ENCODE peak calls at places on chromosomes 2 and 18, in five cellular contexts. S is astrocyte, E is neuronal stem cell, A is fibroblast of lung, L is Karpas-422. I is an unnamed sample.

GRCh38 chr2:148616696-148617095 is 27.9 kb upstream of the EPC2 start:
- DNase-seq in S (no peak), E (no peak), A (no peak), L (no peak), I (peak)

GRCh38 chr2:239195318-239195871 is 205.4 kb downstream of the HDAC4 start:
- DNase-seq in S (peak), E (no peak), A (peak), L (no peak), I (no peak)

GRCh38 chr2:65053199-65053598 is 3.0 kb upstream of the CEP68 start:
- DNase-seq in S (no peak), E (no peak), A (no peak), L (peak), I (no peak)

GRCh38 chr2:27954261-27954673 is 63.7 kb downstream of the BABAM2 start:
- DNase-seq in S (peak), E (no peak), A (peak), L (no peak), I (peak)

GRCh38 chr2:71190959-71191943 is 35.7 kb downstream of the PAIP2B start:
- DNase-seq in S (no peak), E (no peak), A (peak), L (peak), I (peak)

GRCh38 chr18:2337552-2338141 is 233.7 kb downstream of the METTL4 start:
- DNase-seq in S (no peak), E (no peak), A (no peak), L (peak), I (peak)

GRCh38 chr2:173205375-173205774 is 129.7 kb downstream of the MAP3K20 start:
- DNase-seq in S (no peak), E (no peak), A (no peak), L (no peak), I (no peak)

GRCh38 chr18:77061946-77062517 is 70.6 kb downstream of the MBP start:
- DNase-seq in S (no peak), E (no peak), A (no peak), L (peak), I (no peak)

GRCh38 chr18:57581301-57581934 is 5.1 kb downstream of the FECH start:
- DNase-seq in S (no peak), E (no peak), A (no peak), L (no peak), I (no peak)
- H2AFZ ChIP-seq in S (no peak), E (no peak), A (no peak), L (no peak), I (no peak)

DNA sequence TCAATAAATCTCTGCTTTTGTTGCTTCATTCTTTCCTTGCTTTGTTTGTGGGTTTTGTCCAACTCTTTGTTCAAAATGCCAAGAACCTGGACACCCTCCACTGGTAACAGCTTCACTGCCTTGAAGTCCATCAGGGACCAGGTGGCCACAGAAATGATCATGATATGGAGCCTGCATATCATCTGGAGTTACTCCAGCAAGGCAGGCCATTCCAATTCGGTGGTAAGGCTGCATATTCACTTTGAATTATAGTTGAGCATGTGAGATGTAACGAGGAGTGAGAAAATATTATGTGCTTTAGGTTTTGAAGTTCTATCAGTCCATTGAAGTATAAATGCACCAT is 26.3 kb upstream of the SPATA3 start:
- DNase-seq in S (no peak), E (no peak), A (no peak), L (no peak), I (no peak)
- H2AFZ ChIP-seq in S (no peak), E (peak), A (peak), L (peak), I (no peak)

DNA sequence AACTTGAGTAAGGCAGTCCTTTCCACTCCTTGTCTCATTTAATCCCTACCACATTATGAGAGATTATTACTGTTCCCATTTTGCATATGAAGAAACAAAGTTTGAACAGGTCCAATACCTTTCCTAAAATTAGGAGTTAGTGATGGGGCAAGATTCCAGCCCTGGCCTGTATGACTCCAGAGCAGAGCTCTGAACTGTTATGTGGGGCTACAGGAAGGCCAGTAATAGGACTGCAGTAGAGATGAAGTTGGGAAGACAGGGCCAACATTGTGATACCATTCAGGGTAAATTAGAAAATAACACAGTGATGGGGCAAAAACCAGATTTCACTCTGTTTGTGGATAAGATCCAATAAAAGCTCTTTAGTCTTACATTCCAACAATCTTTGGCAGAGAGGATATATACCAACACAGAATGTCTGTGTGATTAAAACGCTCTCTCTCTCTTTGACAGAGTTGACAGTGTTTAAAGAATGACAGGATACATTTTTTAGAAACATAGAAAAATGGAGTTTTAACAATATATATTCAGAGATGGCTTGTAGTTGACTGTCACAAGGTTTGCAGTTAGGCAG is 22.7 kb downstream of the KATNAL2 start:
- DNase-seq in S (no peak), E (no peak), A (no peak), L (no peak), I (no peak)
- H2AFZ ChIP-seq in S (no peak), E (no peak), A (no peak), L (no peak), I (no peak)

GRCh38 chr2:169546756-169547155 is 26.9 kb downstream of the FASTKD1 start:
- DNase-seq in S (no peak), E (no peak), A (no peak), L (no peak), I (no peak)
- H2AFZ ChIP-seq in S (no peak), E (no peak), A (no peak), L (no peak), I (no peak)

DNA sequence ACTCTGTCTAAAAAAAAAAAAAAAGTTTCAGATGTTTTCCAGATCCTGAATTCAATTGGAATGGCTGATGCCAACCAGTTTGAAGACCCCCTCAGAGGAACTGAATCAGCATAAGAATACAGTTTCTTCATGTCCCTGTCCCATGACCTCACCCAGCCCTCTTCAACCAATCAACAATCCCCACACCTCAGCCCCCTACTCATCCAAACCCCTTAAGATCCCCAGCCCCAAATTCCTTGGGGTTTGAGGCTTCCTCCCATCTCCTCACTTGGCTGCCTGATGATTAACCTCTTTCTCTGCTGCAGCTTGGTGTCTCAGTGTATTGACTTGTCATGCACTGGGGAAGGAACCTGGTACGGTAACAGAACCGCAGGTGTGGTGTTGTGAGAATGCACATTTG is 97.6 kb upstream of the CABLES1 start:
- DNase-seq in S (no peak), E (no peak), A (no peak), L (no peak), I (no peak)
- H2AFZ ChIP-seq in S (no peak), E (no peak), A (no peak), L (no peak), I (no peak)

GRCh38 chr2:26456701-26457224 is 21.2 kb downstream of the OTOF start:
- DNase-seq in S (no peak), E (no peak), A (no peak), L (no peak), I (peak)
- H2AFZ ChIP-seq in S (no peak), E (peak), A (no peak), L (no peak), I (no peak)

GRCh38 chr18:7684966-7685365 is 117.8 kb downstream of the PTPRM start:
- DNase-seq in S (no peak), E (no peak), A (peak), L (no peak), I (no peak)
- H2AFZ ChIP-seq in S (no peak), E (no peak), A (no peak), L (no peak), I (no peak)

I was measured in PC-3.